ENCODE peak calls at places on chromosomes 6 and 20, in seven cellular contexts. S is HL-60, A is mesendoderm, U is breast epithelium, Q is neuronal stem cell, R is neural progenitor cell, C is substantia nigra. V is an unnamed sample.

GRCh38 chr6:119283214-119283613 is 66.3 kb downstream of the MAN1A1 start:
- DNase-seq in U (no peak), R (no peak), S (no peak), Q (no peak), C (no peak), A (no peak), V (no peak)

GRCh38 chr20:50283922-50284810 is 93.5 kb downstream of the CEBPB start:
- DNase-seq in R (no peak), C (no peak), A (no peak), U (peak), S (peak), Q (no peak), V (no peak)

GRCh38 chr6:53800976-53801375 is 6.2 kb downstream of the LRRC1 start:
- DNase-seq in S (no peak), C (no peak), U (no peak), Q (no peak), A (no peak), R (no peak), V (no peak)

GRCh38 chr20:22815584-22815983 is 219.5 kb upstream of the SSTR4 start:
- DNase-seq in R (peak), Q (no peak), S (no peak), C (no peak), A (no peak), U (no peak), V (no peak)

GRCh38 chr6:41066867-41067304 is 5.3 kb downstream of the OARD1 start:
- DNase-seq in A (peak), Q (peak), S (no peak), C (peak), R (peak), U (peak), V (no peak)

GRCh38 chr6:37456126-37456525 is 23.1 kb downstream of the CMTR1 start:
- DNase-seq in Q (no peak), U (no peak), S (no peak), A (no peak), R (no peak), C (no peak), V (no peak)

GRCh38 chr6:158174024-158174423 is 5.9 kb downstream of the GTF2H5 start:
- DNase-seq in U (no peak), R (no peak), S (no peak), C (no peak), Q (no peak), A (no peak), V (no peak)

GRCh38 chr6:124682751-124683150 is 279.5 kb upstream of the RNF217 start:
- DNase-seq in R (no peak), Q (no peak), S (no peak), A (no peak), U (no peak), C (no peak), V (no peak)

GRCh38 chr20:41392871-41393704 is 26.5 kb upstream of the EMILIN3 start:
- DNase-seq in C (peak), Q (no peak), R (no peak), A (no peak), S (no peak), U (peak), V (no peak)

GRCh38 chr20:62235777-62236157 is 2.6 kb upstream of the OSBPL2 start:
- DNase-seq in A (no peak), Q (no peak), U (no peak), R (no peak), C (no peak), S (no peak), V (no peak)

GRCh38 chr6:169201985-169202384 is 51.7 kb downstream of the THBS2 start:
- DNase-seq in R (no peak), S (no peak), U (no peak), C (no peak), Q (no peak), A (no peak), V (no peak)

GRCh38 chr6:118400582-118400981 is 147.5 kb upstream of the PLN start:
- DNase-seq in Q (no peak), U (no peak), R (no peak), A (no peak), S (no peak), C (no peak), V (no peak)

GRCh38 chr6:72238900-72239299 is 352.6 kb downstream of the RIMS1 start:
- DNase-seq in A (no peak), Q (no peak), C (no peak), R (no peak), U (no peak), S (no peak), V (no peak)

GRCh38 chr6:85460951-85461805 is 11.3 kb downstream of the NT5E start:
- DNase-seq in Q (no peak), C (no peak), S (peak), U (peak), A (no peak), R (no peak), V (no peak)

GRCh38 chr20:33169176-33169794 is 1.3 kb downstream of the BPIFA2 start:
- DNase-seq in U (no peak), S (no peak), R (peak), Q (no peak), C (no peak), A (peak), V (no peak)

GRCh38 chr6:36605560-36606391 is 11.6 kb downstream of the SRSF3 start:
- DNase-seq in S (no peak), U (no peak), Q (no peak), A (no peak), C (no peak), R (no peak), V (no peak)

GRCh38 chr6:144405173-144405572 is 120.0 kb downstream of the UTRN start:
- DNase-seq in Q (no peak), S (no peak), C (no peak), R (no peak), U (no peak), A (no peak), V (no peak)

GRCh38 chr20:37897008-37897548 is 5.8 kb upstream of the VSTM2L start:
- DNase-seq in C (peak), S (no peak), Q (no peak), R (peak), A (peak), U (no peak), V (no peak)

GRCh38 chr20:63746766-63747315 is 7.3 kb downstream of the SLC2A4RG start:
- DNase-seq in R (no peak), U (no peak), Q (no peak), S (no peak), C (no peak), A (no peak), V (no peak)

GRCh38 chr6:13615802-13616140 is 636 bp downstream of the NOL7 start:
- DNase-seq in S (no peak), R (peak), C (peak), Q (peak), A (peak), U (peak), V (no peak)

GRCh38 chr6:134477991-134478635 is 160.2 kb upstream of the SGK1 start:
- DNase-seq in Q (no peak), U (no peak), A (no peak), C (no peak), S (no peak), R (no peak), V (no peak)

GRCh38 chr6:5335020-5335419 is 73.7 kb downstream of the FARS2 start:
- DNase-seq in Q (no peak), R (no peak), U (no peak), A (no peak), C (no peak), S (no peak), V (no peak)

GRCh38 chr6:5331860-5332442 is 70.6 kb downstream of the FARS2 start:
- DNase-seq in C (no peak), R (no peak), Q (no peak), S (no peak), U (no peak), A (no peak), V (no peak)

GRCh38 chr6:5337573-5337972 is 76.3 kb downstream of the FARS2 start:
- DNase-seq in A (no peak), U (no peak), R (no peak), S (no peak), C (no peak), Q (no peak), V (no peak)

GRCh38 chr6:5333653-5334052 is 72.3 kb downstream of the FARS2 start:
- DNase-seq in C (no peak), U (no peak), S (no peak), Q (no peak), R (no peak), A (no peak), V (no peak)

GRCh38 chr6:5334341-5334740 is 73.0 kb downstream of the FARS2 start:
- DNase-seq in Q (no peak), A (no peak), S (no peak), C (no peak), R (no peak), U (no peak), V (no peak)
- H3K27ac ChIP-seq in Q (no peak), A (no peak), S (no peak), C (no peak), R (no peak), U (no peak), V (no peak)

GRCh38 chr6:9647043-9647520 is 767.8 kb downstream of the TFAP2A start:
- DNase-seq in U (no peak), A (no peak), S (no peak), Q (no peak), C (no peak), R (no peak), V (no peak)
- H3K27ac ChIP-seq in U (no peak), A (no peak), S (peak), Q (no peak), C (no peak), R (no peak), V (no peak)

GRCh38 chr6:39377530-39377929 is 55.0 kb upstream of the KCNK16 start:
- DNase-seq in R (peak), A (peak), C (peak), S (no peak), Q (peak), U (peak), V (no peak)
- H3K27ac ChIP-seq in R (no peak), A (no peak), C (peak), S (no peak), Q (no peak), U (no peak), V (no peak)

GRCh38 chr6:88164061-88164460 is 2.1 kb downstream of the CNR1 start:
- DNase-seq in Q (no peak), R (no peak), S (no peak), C (no peak), U (no peak), A (no peak), V (no peak)

GRCh38 chr6:88166493-88166900 is 350 bp upstream of the CNR1 start:
- DNase-seq in S (no peak), A (peak), U (no peak), Q (no peak), R (no peak), C (no peak), V (no peak)

GRCh38 chr6:88163576-88163975 is 2.6 kb downstream of the CNR1 start:
- DNase-seq in Q (no peak), C (no peak), A (no peak), S (no peak), R (no peak), U (no peak), V (no peak)

GRCh38 chr6:88165877-88166492 is at the start of gene CNR1:
- DNase-seq in S (no peak), R (peak), A (peak), C (peak), Q (peak), U (no peak), V (no peak)

DNA sequence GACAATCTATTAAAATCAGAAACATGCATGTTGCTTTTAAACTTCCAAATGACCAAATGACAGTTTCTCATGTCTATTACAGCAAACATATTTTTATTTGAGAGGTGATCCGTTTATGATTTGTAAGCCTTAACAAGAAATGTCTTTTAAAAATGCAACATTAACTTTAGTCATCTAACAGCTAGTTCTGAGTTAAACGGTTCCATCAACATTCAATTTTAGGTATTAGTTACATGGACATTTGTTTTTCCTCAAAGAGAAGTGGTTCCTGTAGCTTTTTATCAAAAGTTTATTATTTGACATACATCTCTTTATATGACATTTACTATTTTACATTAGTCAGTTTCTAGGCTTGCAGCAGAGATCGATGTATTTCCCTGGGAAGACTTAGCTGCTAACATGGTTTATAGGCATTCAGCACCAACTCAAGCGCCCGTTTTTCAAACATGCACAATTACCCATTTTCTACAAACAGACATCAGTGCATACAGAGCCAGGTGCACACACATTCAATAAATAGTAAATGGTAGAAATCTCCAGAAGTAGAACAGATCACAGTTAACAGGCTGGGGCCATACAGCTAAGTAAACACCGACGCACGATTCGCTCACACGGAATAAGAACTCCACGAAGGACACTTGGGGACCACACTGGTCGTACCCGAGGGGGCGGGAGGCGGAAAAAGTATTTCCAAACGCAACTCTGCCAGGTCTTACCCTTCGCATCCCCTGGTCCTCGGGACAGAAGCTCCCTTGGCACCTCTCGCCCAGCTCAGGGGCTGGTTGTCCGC is 865 bp downstream of the CNR1 start:
- DNase-seq in R (no peak), Q (no peak), S (no peak), C (no peak), U (no peak), A (no peak), V (no peak)
- H3K27ac ChIP-seq in R (no peak), Q (no peak), S (no peak), C (no peak), U (peak), A (no peak), V (no peak)